ENCODE peak calls at places on chromosomes 5 and 9, in eight cellular contexts. One of them, this sample, is unnamed.
A peak's percentile ranks its signal among the peaks of the same experiment; 100 is the strongest.

GRCh38 chr9:121921444-121921843 is 171.7 kb downstream of the TTLL11 start:
- DNase-seq in neural progenitor cell: no peak
- DNase-seq in heart left ventricle: no peak
- DNase-seq in HAP-1: peak; percentile 75
- DNase-seq in upper lobe of left lung: no peak
- DNase-seq in naive thymus-derived CD4-positive, alpha-beta T cell: no peak
- DNase-seq in astrocyte: no peak
- DNase-seq in A549: no peak
- DNase-seq in this sample: no peak

GRCh38 chr9:87594218-87594617 is 96.6 kb downstream of the DAPK1 start:
- DNase-seq in neural progenitor cell: no peak
- DNase-seq in heart left ventricle: no peak
- DNase-seq in HAP-1: no peak
- DNase-seq in upper lobe of left lung: no peak
- DNase-seq in naive thymus-derived CD4-positive, alpha-beta T cell: no peak
- DNase-seq in astrocyte: peak; percentile 66
- DNase-seq in A549: no peak
- DNase-seq in this sample: no peak

GRCh38 chr5:96572864-96573512 is 89.2 kb upstream of the CAST start:
- DNase-seq in neural progenitor cell: no peak
- DNase-seq in heart left ventricle: no peak
- DNase-seq in HAP-1: no peak
- DNase-seq in upper lobe of left lung: no peak
- DNase-seq in naive thymus-derived CD4-positive, alpha-beta T cell: no peak
- DNase-seq in astrocyte: peak; percentile 99
- DNase-seq in A549: peak; percentile 81
- DNase-seq in this sample: no peak

GRCh38 chr5:101505891-101506570 is 602.9 kb upstream of the ST8SIA4 start:
- DNase-seq in neural progenitor cell: no peak
- DNase-seq in heart left ventricle: no peak
- DNase-seq in HAP-1: no peak
- DNase-seq in upper lobe of left lung: no peak
- DNase-seq in naive thymus-derived CD4-positive, alpha-beta T cell: no peak
- DNase-seq in astrocyte: no peak
- DNase-seq in A549: no peak
- DNase-seq in this sample: no peak

GRCh38 chr9:31103836-31104235 is 1280.6 kb upstream of the ACO1 start:
- DNase-seq in neural progenitor cell: no peak
- DNase-seq in heart left ventricle: no peak
- DNase-seq in HAP-1: peak; percentile 40
- DNase-seq in upper lobe of left lung: no peak
- DNase-seq in naive thymus-derived CD4-positive, alpha-beta T cell: no peak
- DNase-seq in astrocyte: peak; percentile 31
- DNase-seq in A549: no peak
- DNase-seq in this sample: no peak

GRCh38 chr5:143434261-143435206 is 31.0 kb upstream of the NR3C1 start:
- DNase-seq in neural progenitor cell: no peak
- DNase-seq in heart left ventricle: peak; percentile 22
- DNase-seq in HAP-1: no peak
- DNase-seq in upper lobe of left lung: peak; percentile 31
- DNase-seq in naive thymus-derived CD4-positive, alpha-beta T cell: peak; percentile 75
- DNase-seq in astrocyte: no peak
- DNase-seq in A549: no peak
- DNase-seq in this sample: no peak

GRCh38 chr5:55816342-55816741 is 34.8 kb upstream of the IL31RA start:
- DNase-seq in neural progenitor cell: no peak
- DNase-seq in heart left ventricle: no peak
- DNase-seq in HAP-1: no peak
- DNase-seq in upper lobe of left lung: no peak
- DNase-seq in naive thymus-derived CD4-positive, alpha-beta T cell: no peak
- DNase-seq in astrocyte: peak; percentile 90
- DNase-seq in A549: peak; percentile 38
- DNase-seq in this sample: no peak

GRCh38 chr5:51731641-51732040 is 348.4 kb downstream of the ISL1 start:
- DNase-seq in neural progenitor cell: no peak
- DNase-seq in heart left ventricle: no peak
- DNase-seq in HAP-1: no peak
- DNase-seq in upper lobe of left lung: no peak
- DNase-seq in naive thymus-derived CD4-positive, alpha-beta T cell: no peak
- DNase-seq in astrocyte: no peak
- DNase-seq in A549: no peak
- DNase-seq in this sample: no peak

GRCh38 chr9:126489604-126490593 is 123.8 kb upstream of the LMX1B start:
- DNase-seq in neural progenitor cell: peak; percentile 20
- DNase-seq in heart left ventricle: no peak
- DNase-seq in HAP-1: no peak
- DNase-seq in upper lobe of left lung: peak; percentile 46
- DNase-seq in naive thymus-derived CD4-positive, alpha-beta T cell: no peak
- DNase-seq in astrocyte: no peak
- DNase-seq in A549: no peak
- DNase-seq in this sample: no peak

GRCh38 chr9:133114886-133115603 is 6.0 kb downstream of the RALGDS start:
- DNase-seq in neural progenitor cell: no peak
- DNase-seq in heart left ventricle: no peak
- DNase-seq in HAP-1: no peak
- DNase-seq in upper lobe of left lung: no peak
- DNase-seq in naive thymus-derived CD4-positive, alpha-beta T cell: no peak
- DNase-seq in astrocyte: no peak
- DNase-seq in A549: no peak
- DNase-seq in this sample: no peak
- H3K4me1 ChIP-seq in neural progenitor cell: peaks cover 30% of the 10 kb centered on the region
- H3K4me1 ChIP-seq in heart left ventricle: peaks cover 84% of the 10 kb centered on the region
- H3K4me1 ChIP-seq in HAP-1: no peaks in the 10 kb centered on the region
- H3K4me1 ChIP-seq in upper lobe of left lung: peaks cover 86% of the 10 kb centered on the region
- H3K4me1 ChIP-seq in naive thymus-derived CD4-positive, alpha-beta T cell: peaks cover 59% of the 10 kb centered on the region
- H3K4me1 ChIP-seq in astrocyte: peaks cover 57% of the 10 kb centered on the region
- H3K4me1 ChIP-seq in A549: peaks cover 7% of the 10 kb centered on the region
- H3K4me1 ChIP-seq in this sample: peaks cover 67% of the 10 kb centered on the region

GRCh38 chr5:139308797-139309196 is 15.3 kb downstream of the MATR3 start:
- DNase-seq in neural progenitor cell: no peak
- DNase-seq in heart left ventricle: no peak
- DNase-seq in HAP-1: no peak
- DNase-seq in upper lobe of left lung: no peak
- DNase-seq in naive thymus-derived CD4-positive, alpha-beta T cell: no peak
- DNase-seq in astrocyte: no peak
- DNase-seq in A549: no peak
- DNase-seq in this sample: no peak

GRCh38 chr5:139306628-139307379 is 13.3 kb downstream of the MATR3 start:
- DNase-seq in neural progenitor cell: no peak
- DNase-seq in heart left ventricle: no peak
- DNase-seq in HAP-1: no peak
- DNase-seq in upper lobe of left lung: no peak
- DNase-seq in naive thymus-derived CD4-positive, alpha-beta T cell: no peak
- DNase-seq in astrocyte: no peak
- DNase-seq in A549: no peak
- DNase-seq in this sample: no peak

GRCh38 chr5:139314276-139314675 is 20.7 kb downstream of the MATR3 start:
- DNase-seq in neural progenitor cell: no peak
- DNase-seq in heart left ventricle: no peak
- DNase-seq in HAP-1: no peak
- DNase-seq in upper lobe of left lung: no peak
- DNase-seq in naive thymus-derived CD4-positive, alpha-beta T cell: no peak
- DNase-seq in astrocyte: no peak
- DNase-seq in A549: no peak
- DNase-seq in this sample: no peak

GRCh38 chr5:139315056-139315455 is 21.5 kb downstream of the MATR3 start:
- DNase-seq in neural progenitor cell: peak; percentile 26
- DNase-seq in heart left ventricle: no peak
- DNase-seq in HAP-1: no peak
- DNase-seq in upper lobe of left lung: no peak
- DNase-seq in naive thymus-derived CD4-positive, alpha-beta T cell: no peak
- DNase-seq in astrocyte: no peak
- DNase-seq in A549: no peak
- DNase-seq in this sample: no peak

DNA sequence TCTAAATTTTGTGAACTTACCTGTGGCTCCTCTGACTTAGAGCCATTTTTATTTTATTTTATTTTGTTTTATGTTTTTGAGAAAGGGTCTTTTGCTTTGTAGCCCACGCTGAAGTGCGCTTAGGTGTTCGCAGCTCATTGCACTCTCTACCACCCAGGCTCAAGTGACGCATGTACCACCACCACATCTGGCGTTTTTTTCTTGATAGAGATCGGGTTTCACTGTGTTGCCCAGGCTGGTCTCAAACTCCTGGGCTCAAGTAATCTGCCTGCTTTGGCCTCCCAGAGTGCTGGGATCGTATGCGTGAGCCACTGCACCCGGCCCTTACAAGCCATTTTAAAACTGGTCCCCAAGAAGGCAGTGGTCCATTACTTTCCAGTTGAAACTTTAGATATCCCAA is 18.5 kb downstream of the MATR3 start:
- DNase-seq in neural progenitor cell: peak; percentile 75
- DNase-seq in heart left ventricle: no peak
- DNase-seq in HAP-1: no peak
- DNase-seq in upper lobe of left lung: no peak
- DNase-seq in naive thymus-derived CD4-positive, alpha-beta T cell: no peak
- DNase-seq in astrocyte: no peak
- DNase-seq in A549: no peak
- DNase-seq in this sample: no peak
- H3K4me1 ChIP-seq in neural progenitor cell: peaks cover 64% of the 10 kb centered on the region
- H3K4me1 ChIP-seq in heart left ventricle: peaks cover 82% of the 10 kb centered on the region
- H3K4me1 ChIP-seq in HAP-1: peaks cover 17% of the 10 kb centered on the region
- H3K4me1 ChIP-seq in upper lobe of left lung: peaks cover 65% of the 10 kb centered on the region
- H3K4me1 ChIP-seq in naive thymus-derived CD4-positive, alpha-beta T cell: peaks cover 57% of the 10 kb centered on the region
- H3K4me1 ChIP-seq in astrocyte: peaks cover 3% of the 10 kb centered on the region
- H3K4me1 ChIP-seq in A549: peaks cover 55% of the 10 kb centered on the region
- H3K4me1 ChIP-seq in this sample: no peaks in the 10 kb centered on the region

GRCh38 chr5:43066231-43066798 is 26.2 kb upstream of the ANXA2R start:
- DNase-seq in neural progenitor cell: peak; percentile 91
- DNase-seq in heart left ventricle: peak; percentile 79
- DNase-seq in HAP-1: peak; percentile 50
- DNase-seq in upper lobe of left lung: peak; percentile 81
- DNase-seq in naive thymus-derived CD4-positive, alpha-beta T cell: peak; percentile 84
- DNase-seq in astrocyte: peak; percentile 50
- DNase-seq in A549: peak; percentile 78
- DNase-seq in this sample: peak; percentile 54
- H3K4me1 ChIP-seq in neural progenitor cell: peaks cover 9% of the 10 kb centered on the region
- H3K4me1 ChIP-seq in heart left ventricle: peaks cover 45% of the 10 kb centered on the region
- H3K4me1 ChIP-seq in HAP-1: peaks cover 14% of the 10 kb centered on the region
- H3K4me1 ChIP-seq in upper lobe of left lung: peaks cover 48% of the 10 kb centered on the region
- H3K4me1 ChIP-seq in naive thymus-derived CD4-positive, alpha-beta T cell: peaks cover 33% of the 10 kb centered on the region
- H3K4me1 ChIP-seq in astrocyte: peaks cover 19% of the 10 kb centered on the region
- H3K4me1 ChIP-seq in A549: peaks cover 29% of the 10 kb centered on the region
- H3K4me1 ChIP-seq in this sample: peaks cover 7% of the 10 kb centered on the region

GRCh38 chr9:131675437-131676022 is 64.3 kb downstream of the RAPGEF1 start:
- DNase-seq in neural progenitor cell: no peak
- DNase-seq in heart left ventricle: no peak
- DNase-seq in HAP-1: no peak
- DNase-seq in upper lobe of left lung: no peak
- DNase-seq in naive thymus-derived CD4-positive, alpha-beta T cell: no peak
- DNase-seq in astrocyte: no peak
- DNase-seq in A549: no peak
- DNase-seq in this sample: no peak

GRCh38 chr9:131676431-131676972 is 63.4 kb downstream of the RAPGEF1 start:
- DNase-seq in neural progenitor cell: no peak
- DNase-seq in heart left ventricle: no peak
- DNase-seq in HAP-1: no peak
- DNase-seq in upper lobe of left lung: no peak
- DNase-seq in naive thymus-derived CD4-positive, alpha-beta T cell: peak; percentile 52
- DNase-seq in astrocyte: no peak
- DNase-seq in A549: no peak
- DNase-seq in this sample: no peak

GRCh38 chr9:131677445-131678180 is 62.3 kb downstream of the RAPGEF1 start:
- DNase-seq in neural progenitor cell: peak; percentile 39
- DNase-seq in heart left ventricle: no peak
- DNase-seq in HAP-1: no peak
- DNase-seq in upper lobe of left lung: no peak
- DNase-seq in naive thymus-derived CD4-positive, alpha-beta T cell: no peak
- DNase-seq in astrocyte: peak; percentile 68
- DNase-seq in A549: no peak
- DNase-seq in this sample: no peak

GRCh38 chr9:131678499-131679111 is 61.3 kb downstream of the RAPGEF1 start:
- DNase-seq in neural progenitor cell: peak; percentile 41
- DNase-seq in heart left ventricle: peak; percentile 73
- DNase-seq in HAP-1: peak; percentile 68
- DNase-seq in upper lobe of left lung: peak; percentile 90
- DNase-seq in naive thymus-derived CD4-positive, alpha-beta T cell: no peak
- DNase-seq in astrocyte: peak; percentile 97
- DNase-seq in A549: peak; percentile 67
- DNase-seq in this sample: peak; percentile 70

GRCh38 chr9:131677051-131677444 is 62.8 kb downstream of the RAPGEF1 start:
- DNase-seq in neural progenitor cell: no peak
- DNase-seq in heart left ventricle: no peak
- DNase-seq in HAP-1: no peak
- DNase-seq in upper lobe of left lung: no peak
- DNase-seq in naive thymus-derived CD4-positive, alpha-beta T cell: no peak
- DNase-seq in astrocyte: peak; percentile 46
- DNase-seq in A549: no peak
- DNase-seq in this sample: no peak
- H3K4me1 ChIP-seq in neural progenitor cell: peaks cover 62% of the 10 kb centered on the region
- H3K4me1 ChIP-seq in heart left ventricle: peaks cover 97% of the 10 kb centered on the region
- H3K4me1 ChIP-seq in HAP-1: peaks cover 32% of the 10 kb centered on the region
- H3K4me1 ChIP-seq in upper lobe of left lung: peaks cover 89% of the 10 kb centered on the region
- H3K4me1 ChIP-seq in naive thymus-derived CD4-positive, alpha-beta T cell: peaks cover 53% of the 10 kb centered on the region
- H3K4me1 ChIP-seq in astrocyte: peaks cover 46% of the 10 kb centered on the region
- H3K4me1 ChIP-seq in A549: peaks cover 38% of the 10 kb centered on the region
- H3K4me1 ChIP-seq in this sample: peaks cover 35% of the 10 kb centered on the region

GRCh38 chr5:81601912-81602311 is 149.0 kb downstream of the SSBP2 start:
- DNase-seq in neural progenitor cell: no peak
- DNase-seq in heart left ventricle: no peak
- DNase-seq in HAP-1: no peak
- DNase-seq in upper lobe of left lung: no peak
- DNase-seq in naive thymus-derived CD4-positive, alpha-beta T cell: no peak
- DNase-seq in astrocyte: no peak
- DNase-seq in A549: no peak
- DNase-seq in this sample: no peak

GRCh38 chr5:81609810-81610375 is 141.0 kb downstream of the SSBP2 start:
- DNase-seq in neural progenitor cell: no peak
- DNase-seq in heart left ventricle: no peak
- DNase-seq in HAP-1: no peak
- DNase-seq in upper lobe of left lung: no peak
- DNase-seq in naive thymus-derived CD4-positive, alpha-beta T cell: no peak
- DNase-seq in astrocyte: no peak
- DNase-seq in A549: no peak
- DNase-seq in this sample: no peak

GRCh38 chr5:81604193-81604592 is 146.7 kb downstream of the SSBP2 start:
- DNase-seq in neural progenitor cell: no peak
- DNase-seq in heart left ventricle: no peak
- DNase-seq in HAP-1: no peak
- DNase-seq in upper lobe of left lung: no peak
- DNase-seq in naive thymus-derived CD4-positive, alpha-beta T cell: no peak
- DNase-seq in astrocyte: peak; percentile 16
- DNase-seq in A549: no peak
- DNase-seq in this sample: no peak

GRCh38 chr5:81606150-81606549 is 144.7 kb downstream of the SSBP2 start:
- DNase-seq in neural progenitor cell: peak; percentile 87
- DNase-seq in heart left ventricle: no peak
- DNase-seq in HAP-1: no peak
- DNase-seq in upper lobe of left lung: no peak
- DNase-seq in naive thymus-derived CD4-positive, alpha-beta T cell: no peak
- DNase-seq in astrocyte: no peak
- DNase-seq in A549: no peak
- DNase-seq in this sample: no peak

DNA sequence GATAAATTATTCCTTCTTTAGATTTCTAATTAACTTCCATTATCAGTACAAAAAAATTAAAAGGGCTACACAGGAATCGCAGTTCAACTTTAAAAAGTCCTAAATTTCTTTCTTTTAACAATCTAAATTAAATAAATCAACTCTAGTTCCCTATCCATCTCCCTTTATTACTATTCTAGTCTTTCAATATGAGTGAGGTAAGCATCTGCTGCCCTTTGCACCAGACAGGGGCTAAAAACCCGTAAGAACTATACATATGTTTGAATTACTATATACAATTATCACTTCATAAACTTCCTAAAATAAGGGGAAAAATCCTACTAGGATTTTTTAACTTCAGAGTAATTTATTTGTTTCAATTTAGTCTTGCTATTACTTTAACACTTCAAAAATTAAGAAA is 145.6 kb downstream of the SSBP2 start:
- DNase-seq in neural progenitor cell: no peak
- DNase-seq in heart left ventricle: no peak
- DNase-seq in HAP-1: no peak
- DNase-seq in upper lobe of left lung: no peak
- DNase-seq in naive thymus-derived CD4-positive, alpha-beta T cell: no peak
- DNase-seq in astrocyte: no peak
- DNase-seq in A549: no peak
- DNase-seq in this sample: no peak
- H3K4me1 ChIP-seq in neural progenitor cell: peaks cover 58% of the 10 kb centered on the region
- H3K4me1 ChIP-seq in heart left ventricle: peaks cover 3% of the 10 kb centered on the region
- H3K4me1 ChIP-seq in HAP-1: peaks cover 2% of the 10 kb centered on the region
- H3K4me1 ChIP-seq in upper lobe of left lung: no peaks in the 10 kb centered on the region
- H3K4me1 ChIP-seq in naive thymus-derived CD4-positive, alpha-beta T cell: no peaks in the 10 kb centered on the region
- H3K4me1 ChIP-seq in astrocyte: no peaks in the 10 kb centered on the region
- H3K4me1 ChIP-seq in A549: no peaks in the 10 kb centered on the region
- H3K4me1 ChIP-seq in this sample: no peaks in the 10 kb centered on the region

This sample was measured in breast epithelium.